ENCODE peak calls at places on chromosomes 7 and 10, in five cellular contexts. One of them, this sample, is unnamed.

GRCh38 chr7:30706865-30707264 is 24.6 kb upstream of the CRHR2 start:
- DNase-seq in H1: no peak
- DNase-seq in mesendoderm: no peak
- DNase-seq in neuronal stem cell: no peak
- DNase-seq in H9: no peak
- DNase-seq in this sample: no peak

GRCh38 chr7:44279286-44279685 is 46.1 kb downstream of the CAMK2B start:
- DNase-seq in H1: peak
- DNase-seq in mesendoderm: no peak
- DNase-seq in neuronal stem cell: no peak
- DNase-seq in H9: no peak
- DNase-seq in this sample: no peak

GRCh38 chr7:69677905-69678793 is 79.9 kb downstream of the AUTS2 start:
- DNase-seq in H1: no peak
- DNase-seq in mesendoderm: no peak
- DNase-seq in neuronal stem cell: no peak
- DNase-seq in H9: no peak
- DNase-seq in this sample: no peak

GRCh38 chr7:94297397-94297838 is 97.3 kb upstream of the COL1A2 start:
- DNase-seq in H1: no peak
- DNase-seq in mesendoderm: no peak
- DNase-seq in neuronal stem cell: no peak
- DNase-seq in H9: no peak
- DNase-seq in this sample: peak

GRCh38 chr10:17737021-17737965 is 14.7 kb upstream of the TMEM236 start:
- DNase-seq in H1: peak
- DNase-seq in mesendoderm: peak
- DNase-seq in neuronal stem cell: peak
- DNase-seq in H9: no peak
- DNase-seq in this sample: peak

GRCh38 chr10:55631071-55631654 is 729.9 kb downstream of the ZWINT start:
- DNase-seq in H1: peak
- DNase-seq in mesendoderm: peak
- DNase-seq in neuronal stem cell: peak
- DNase-seq in H9: peak
- DNase-seq in this sample: no peak

GRCh38 chr7:32941996-32942782 is 15.1 kb upstream of the FKBP9 start:
- DNase-seq in H1: no peak
- DNase-seq in mesendoderm: peak
- DNase-seq in neuronal stem cell: peak
- DNase-seq in H9: peak
- DNase-seq in this sample: peak

GRCh38 chr7:107960306-107960705 is 42.7 kb downstream of the LAMB1 start:
- DNase-seq in H1: no peak
- DNase-seq in mesendoderm: no peak
- DNase-seq in neuronal stem cell: no peak
- DNase-seq in H9: no peak
- DNase-seq in this sample: no peak

GRCh38 chr7:3537210-3537875 is 236.3 kb downstream of the SDK1 start:
- DNase-seq in H1: no peak
- DNase-seq in mesendoderm: no peak
- DNase-seq in neuronal stem cell: no peak
- DNase-seq in H9: no peak
- DNase-seq in this sample: peak

GRCh38 chr10:129934196-129934925 is 29.7 kb downstream of the EBF3 start:
- DNase-seq in H1: no peak
- DNase-seq in mesendoderm: no peak
- DNase-seq in neuronal stem cell: no peak
- DNase-seq in H9: no peak
- DNase-seq in this sample: no peak

GRCh38 chr10:132951926-132952325 is 9.6 kb upstream of the CFAP46 start:
- DNase-seq in H1: peak
- DNase-seq in mesendoderm: no peak
- DNase-seq in neuronal stem cell: no peak
- DNase-seq in H9: peak
- DNase-seq in this sample: no peak

GRCh38 chr10:103679096-103679790 is 176.1 kb downstream of the SH3PXD2A start:
- DNase-seq in H1: no peak
- DNase-seq in mesendoderm: no peak
- DNase-seq in neuronal stem cell: no peak
- DNase-seq in H9: no peak
- DNase-seq in this sample: peak
- H2AK5ac ChIP-seq in H1: no peak
- H2AK5ac ChIP-seq in mesendoderm: no peak
- H2AK5ac ChIP-seq in neuronal stem cell: no peak
- H2AK5ac ChIP-seq in H9: no peak
- H2AK5ac ChIP-seq in this sample: peak

GRCh38 chr10:72265508-72265907 is 8.2 kb upstream of the DDIT4 start:
- DNase-seq in H1: no peak
- DNase-seq in mesendoderm: peak
- DNase-seq in neuronal stem cell: no peak
- DNase-seq in H9: no peak
- DNase-seq in this sample: no peak
- H2AK5ac ChIP-seq in H1: no peak
- H2AK5ac ChIP-seq in mesendoderm: peak
- H2AK5ac ChIP-seq in neuronal stem cell: no peak
- H2AK5ac ChIP-seq in H9: no peak
- H2AK5ac ChIP-seq in this sample: peak

DNA sequence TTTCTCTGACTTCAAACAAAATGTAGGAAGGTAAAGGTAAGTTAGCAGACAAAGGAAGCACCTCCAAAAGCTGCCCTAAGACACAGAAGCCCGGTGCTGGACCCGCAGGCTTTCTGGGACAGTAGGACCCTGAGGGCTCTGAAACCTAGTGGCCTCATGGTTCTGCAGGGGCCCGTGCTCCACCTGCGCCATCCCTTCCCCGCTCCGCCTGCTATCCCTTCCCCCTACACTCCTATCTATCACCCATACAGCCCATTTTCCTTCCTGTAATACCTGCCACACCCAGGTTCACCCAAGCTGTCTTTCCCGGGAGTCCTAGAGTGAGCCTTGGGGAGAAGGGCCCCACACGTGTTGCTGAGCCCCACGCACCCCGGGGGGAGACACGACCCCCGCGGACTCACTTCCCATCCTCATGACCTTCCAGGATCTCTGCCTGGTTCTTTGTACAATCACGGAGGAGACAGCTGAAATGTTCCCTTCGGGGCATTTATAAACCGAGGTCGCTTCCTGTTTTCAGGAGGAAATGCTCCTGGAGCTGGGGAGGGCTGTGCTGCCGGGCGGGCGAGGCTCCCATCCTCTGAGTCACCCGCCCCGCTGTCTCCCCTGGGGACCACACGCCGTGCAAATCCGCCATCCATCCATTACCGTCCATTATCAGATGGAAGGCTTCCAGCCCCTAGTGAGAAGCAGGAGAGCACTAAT is 251.7 kb upstream of the PITRM1 start:
- DNase-seq in H1: no peak
- DNase-seq in mesendoderm: peak
- DNase-seq in neuronal stem cell: no peak
- DNase-seq in H9: no peak
- DNase-seq in this sample: no peak
- H2AK5ac ChIP-seq in H1: no peak
- H2AK5ac ChIP-seq in mesendoderm: no peak
- H2AK5ac ChIP-seq in neuronal stem cell: peak
- H2AK5ac ChIP-seq in H9: no peak
- H2AK5ac ChIP-seq in this sample: peak

GRCh38 chr10:58857251-58857650 is 319.2 kb upstream of the PHYHIPL start:
- DNase-seq in H1: no peak
- DNase-seq in mesendoderm: no peak
- DNase-seq in neuronal stem cell: no peak
- DNase-seq in H9: no peak
- DNase-seq in this sample: no peak
- H2AK5ac ChIP-seq in H1: no peak
- H2AK5ac ChIP-seq in mesendoderm: no peak
- H2AK5ac ChIP-seq in neuronal stem cell: peak
- H2AK5ac ChIP-seq in H9: no peak
- H2AK5ac ChIP-seq in this sample: peak

This sample was measured in IMR-90.